ENCODE peak calls at places on chromosomes 4 and X, in six cellular contexts. Q, J, G, E, U and R are unnamed samples.

GRCh38 chr4:140037353-140038030 is 116.5 kb downstream of the MAML3 start:
- DNase-seq in E (no peak), U (peak), Q (peak), J (no peak), G (peak), R (peak)

GRCh38 chr4:60450054-60450453 is 750.1 kb upstream of the ADGRL3 start:
- DNase-seq in U (no peak), Q (no peak), E (no peak), J (no peak), G (no peak), R (no peak)

GRCh38 chr4:68338625-68339024 is 11.3 kb downstream of the YTHDC1 start:
- DNase-seq in Q (no peak), E (no peak), G (no peak), J (no peak), U (no peak), R (no peak)

GRCh38 chr4:126916626-126917140 is 716.1 kb upstream of the INTU start:
- DNase-seq in Q (peak), J (no peak), E (no peak), G (peak), U (peak), R (no peak)

GRCh38 chr4:3238721-3239120 is 10.2 kb upstream of the MSANTD1 start:
- DNase-seq in Q (no peak), J (no peak), E (no peak), G (no peak), U (no peak), R (no peak)

GRCh38 chr4:105186701-105187158 is 40.1 kb downstream of the TET2 start:
- DNase-seq in J (no peak), G (no peak), U (no peak), E (no peak), Q (no peak), R (peak)

GRCh38 chr4:125985856-125986255 is 671.1 kb downstream of the FAT4 start:
- DNase-seq in E (no peak), G (no peak), U (no peak), Q (no peak), J (no peak), R (no peak)

GRCh38 chr4:102843938-102844337 is 16.6 kb upstream of the UBE2D3 start:
- DNase-seq in U (no peak), E (no peak), J (no peak), G (no peak), Q (no peak), R (no peak)

GRCh38 chr4:5969336-5969735 is 48.9 kb downstream of the C4orf50 start:
- DNase-seq in U (no peak), E (no peak), J (no peak), G (no peak), Q (no peak), R (no peak)

GRCh38 chr4:157558016-157558415 is 337.5 kb downstream of the GRIA2 start:
- DNase-seq in Q (no peak), U (no peak), E (no peak), G (no peak), J (no peak), R (no peak)

GRCh38 chr4:10163296-10163695 is 46.7 kb upstream of the WDR1 start:
- DNase-seq in J (no peak), G (no peak), Q (no peak), E (no peak), U (no peak), R (no peak)

GRCh38 chrX:10360121-10360520 is 203.3 kb downstream of the CLCN4 start:
- DNase-seq in G (no peak), E (no peak), U (no peak), J (no peak), Q (no peak), R (no peak)

GRCh38 chr4:138217567-138217966 is 24.6 kb downstream of the SLC7A11 start:
- DNase-seq in U (no peak), G (no peak), E (no peak), J (no peak), Q (no peak), R (no peak)

GRCh38 chrX:121122332-121122731 is 74.9 kb downstream of the GLUD2 start:
- DNase-seq in Q (no peak), E (no peak), U (no peak), G (no peak), J (no peak), R (no peak)

GRCh38 chr4:40685300-40685699 is 55.6 kb upstream of the RBM47 start:
- DNase-seq in E (no peak), J (no peak), Q (peak), G (no peak), U (peak), R (no peak)

GRCh38 chr4:63170923-63171322 is 1238.3 kb downstream of the TECRL start:
- DNase-seq in Q (no peak), G (no peak), E (no peak), U (no peak), J (no peak), R (no peak)

GRCh38 chr4:119039779-119040178 is 95.9 kb upstream of the MYOZ2 start:
- DNase-seq in G (no peak), Q (no peak), E (no peak), U (no peak), J (no peak), R (no peak)

GRCh38 chrX:31329298-31329697 is 257.5 kb upstream of the FTHL17 start:
- DNase-seq in J (no peak), E (no peak), Q (no peak), U (no peak), G (no peak), R (no peak)

GRCh38 chrX:56029691-56030090 is 202.5 kb upstream of the KLF8 start:
- DNase-seq in Q (no peak), E (no peak), U (no peak), G (no peak), J (no peak), R (no peak)

GRCh38 chr4:100177855-100178254 is 12.4 kb downstream of the DDIT4L start:
- DNase-seq in J (no peak), U (no peak), G (no peak), Q (no peak), E (no peak), R (no peak)

GRCh38 chrX:70087857-70088256 is 25.6 kb downstream of the OTUD6A start:
- DNase-seq in G (no peak), J (no peak), U (no peak), E (no peak), Q (no peak), R (no peak)

GRCh38 chrX:154398668-154399526 is 720 bp downstream of the RPL10 start:
- DNase-seq in J (peak), E (peak), Q (no peak), U (no peak), G (peak), R (no peak)

GRCh38 chrX:106917830-106918500 is 2.2 kb upstream of the CLDN2 start:
- DNase-seq in Q (peak), E (no peak), U (no peak), G (no peak), J (no peak), R (no peak)

GRCh38 chr4:25970241-25970675 is 56.2 kb downstream of the SMIM20 start:
- DNase-seq in G (no peak), Q (no peak), U (no peak), E (no peak), J (peak), R (no peak)

GRCh38 chrX:70434914-70435586 is 9.6 kb upstream of the DLG3 start:
- DNase-seq in U (no peak), G (no peak), J (peak), E (no peak), Q (no peak), R (no peak)

GRCh38 chr4:26878729-26879415 is 18.2 kb downstream of the STIM2 start:
- DNase-seq in U (no peak), J (no peak), E (no peak), G (no peak), Q (no peak), R (no peak)

GRCh38 chrX:106935175-106935574 is 15.0 kb downstream of the CLDN2 start:
- DNase-seq in Q (no peak), G (no peak), J (no peak), E (no peak), U (no peak), R (peak)

GRCh38 chrX:17931855-17932254 is 70.8 kb upstream of the RAI2 start:
- DNase-seq in U (no peak), Q (no peak), J (no peak), G (no peak), E (no peak), R (no peak)

GRCh38 chr4:8592366-8593267 is at the start of gene CPZ:
- DNase-seq in J (no peak), Q (no peak), G (no peak), U (no peak), E (no peak), R (no peak)

GRCh38 chrX:130895299-130895698 is 7.7 kb downstream of the ENOX2 start:
- DNase-seq in J (no peak), Q (no peak), U (no peak), G (no peak), E (no peak), R (no peak)

GRCh38 chr4:168993724-168994510 is 16.1 kb downstream of the CBR4 start:
- DNase-seq in Q (no peak), J (no peak), E (no peak), G (no peak), U (no peak), R (peak)

GRCh38 chr4:56626420-56626819 is 54.7 kb downstream of the HOPX start:
- DNase-seq in U (no peak), Q (no peak), G (no peak), J (no peak), E (no peak), R (no peak)

GRCh38 chr4:99529218-99529617 is 18.4 kb downstream of the C4orf17 start:
- DNase-seq in G (no peak), J (no peak), E (no peak), U (no peak), Q (no peak), R (no peak)

GRCh38 chr4:55358668-55359067 is 12.6 kb downstream of the SRD5A3 start:
- DNase-seq in E (no peak), J (peak), G (no peak), Q (peak), U (no peak), R (no peak)

GRCh38 chrX:152989292-152989658 is 4.6 kb downstream of the PNMA5 start:
- DNase-seq in G (no peak), E (no peak), J (peak), Q (no peak), U (no peak), R (no peak)

GRCh38 chr4:78004270-78004669 is 52.9 kb upstream of the FRAS1 start:
- DNase-seq in E (no peak), U (no peak), J (no peak), G (no peak), Q (no peak), R (no peak)

GRCh38 chr4:140185725-140186124 is 31.7 kb upstream of the MAML3 start:
- DNase-seq in E (no peak), G (no peak), J (no peak), Q (no peak), U (no peak), R (no peak)

GRCh38 chr4:156109943-156110925 is 156.6 kb upstream of the CTSO start:
- DNase-seq in Q (no peak), G (no peak), E (no peak), J (no peak), U (no peak), R (no peak)